ENCODE peak calls at places on chromosomes 13 and 19, in six cellular contexts. Q is A549, O is K562, W is HepG2, J is SK-N-SH, K is GM12878. L is an unnamed sample.

GRCh38 chr13:98547455-98547854 is 29.5 kb downstream of the STK24 start:
- DNase-seq in Q (no peak), O (no peak), W (no peak), J (no peak), K (no peak), L (no peak)

GRCh38 chr19:29967623-29968022 is 25.6 kb downstream of the URI1 start:
- DNase-seq in Q (no peak), O (no peak), W (no peak), J (no peak), K (no peak), L (peak; percentile 37)

GRCh38 chr13:95002968-95003813 is 290.8 kb upstream of the SOX21 start:
- DNase-seq in Q (no peak), O (no peak), W (no peak), J (peak; percentile 57), K (no peak), L (no peak)

GRCh38 chr13:23411220-23411619 is 22.3 kb downstream of the SACS start:
- DNase-seq in Q (no peak), O (no peak), W (no peak), J (no peak), K (no peak), L (no peak)

GRCh38 chr13:102699419-102699961 is 4.6 kb upstream of the METTL21C start:
- DNase-seq in Q (no peak), O (no peak), W (no peak), J (no peak), K (no peak), L (no peak)

GRCh38 chr19:42095814-42096230 is 19.9 kb downstream of the ZNF574 start:
- DNase-seq in Q (no peak), O (peak; percentile 87), W (no peak), J (no peak), K (no peak), L (no peak)

GRCh38 chr13:23888658-23889597 is at the start of gene MIPEP:
- DNase-seq in Q (peak; percentile 83), O (peak; percentile 83), W (peak; percentile 90), J (peak; percentile 94), K (peak; percentile 79), L (peak; percentile 95)

GRCh38 chr19:13334801-13335481 is 171.3 kb downstream of the CACNA1A start:
- DNase-seq in Q (no peak), O (no peak), W (no peak), J (no peak), K (no peak), L (no peak)

GRCh38 chr13:43838909-43839308 is 40.6 kb downstream of the CCDC122 start:
- DNase-seq in Q (no peak), O (no peak), W (no peak), J (no peak), K (no peak), L (peak; percentile 54)

GRCh38 chr19:17931532-17932191 is 1.2 kb upstream of the CCDC124 start:
- DNase-seq in Q (no peak), O (peak; percentile 52), W (no peak), J (no peak), K (no peak), L (no peak)

GRCh38 chr13:52845334-52845761 is 3.1 kb downstream of the PCDH8 start:
- DNase-seq in Q (no peak), O (no peak), W (no peak), J (peak; percentile 50), K (no peak), L (no peak)

GRCh38 chr13:103022328-103022727 is 43.9 kb downstream of the SLC10A2 start:
- DNase-seq in Q (no peak), O (no peak), W (no peak), J (no peak), K (no peak), L (no peak)

GRCh38 chr13:52454459-52454824 is 836 bp upstream of the CKAP2 start:
- DNase-seq in Q (no peak), O (no peak), W (no peak), J (peak; percentile 34), K (peak; percentile 69), L (peak; percentile 8)

GRCh38 chr13:42977219-42977659 is 14.8 kb downstream of the EPSTI1 start:
- DNase-seq in Q (no peak), O (no peak), W (no peak), J (no peak), K (no peak), L (no peak)

GRCh38 chr13:98466634-98467236 is 110.2 kb downstream of the STK24 start:
- DNase-seq in Q (peak; percentile 58), O (peak; percentile 58), W (peak; percentile 43), J (peak; percentile 68), K (no peak), L (peak; percentile 55)

GRCh38 chr13:73224708-73225107 is 165.9 kb downstream of the KLF5 start:
- DNase-seq in Q (no peak), O (no peak), W (no peak), J (no peak), K (no peak), L (peak; percentile 30)

GRCh38 chr13:62629618-62630017 is 1214.0 kb upstream of the PCDH20 start:
- DNase-seq in Q (no peak), O (no peak), W (no peak), J (no peak), K (no peak), L (no peak)

GRCh38 chr19:16385821-16386220 is 61.2 kb downstream of the KLF2 start:
- DNase-seq in Q (no peak), O (no peak), W (no peak), J (no peak), K (no peak), L (no peak)

DNA sequence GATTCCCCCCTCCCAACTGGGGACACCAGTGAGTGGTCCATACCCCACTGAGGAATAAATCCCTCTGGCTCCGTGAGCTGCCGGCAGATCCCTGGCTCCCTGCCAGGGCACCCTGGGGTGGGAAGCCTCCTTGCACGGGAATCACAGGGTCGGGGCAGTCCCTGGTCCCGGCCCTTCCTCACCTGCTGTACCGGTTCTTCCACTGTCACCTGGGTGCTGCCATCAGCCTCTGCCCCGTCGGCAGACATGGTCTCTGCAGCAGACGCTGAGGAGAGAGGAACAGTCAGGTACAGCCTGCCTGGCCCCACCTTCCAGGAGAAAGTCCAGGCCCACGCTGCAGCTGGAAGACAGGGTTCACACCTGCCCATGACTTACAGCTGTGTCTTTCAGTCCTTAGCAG is 6.3 kb downstream of the PLIN3 start:
- DNase-seq in Q (no peak), O (peak; percentile 16), W (no peak), J (no peak), K (no peak), L (no peak)
- TF ChIP-seq SMC3 in Q (no peak), O (no peak), W (no peak), J (no peak), K (no peak), L (no peak)

GRCh38 chr19:51640371-51640770 is 6.3 kb downstream of the SIGLEC14 start:
- DNase-seq in Q (no peak), O (no peak), W (no peak), J (no peak), K (no peak), L (no peak)

GRCh38 chr19:51641648-51642047 is 5.0 kb downstream of the SIGLEC14 start:
- DNase-seq in Q (no peak), O (no peak), W (no peak), J (no peak), K (no peak), L (no peak)

GRCh38 chr19:51632126-51632525 is 1.9 kb upstream of the SIGLEC5 start:
- DNase-seq in Q (no peak), O (no peak), W (no peak), J (no peak), K (no peak), L (no peak)

GRCh38 chr19:51639916-51640315 is 6.7 kb downstream of the SIGLEC14 start:
- DNase-seq in Q (no peak), O (no peak), W (no peak), J (no peak), K (no peak), L (no peak)

DNA sequence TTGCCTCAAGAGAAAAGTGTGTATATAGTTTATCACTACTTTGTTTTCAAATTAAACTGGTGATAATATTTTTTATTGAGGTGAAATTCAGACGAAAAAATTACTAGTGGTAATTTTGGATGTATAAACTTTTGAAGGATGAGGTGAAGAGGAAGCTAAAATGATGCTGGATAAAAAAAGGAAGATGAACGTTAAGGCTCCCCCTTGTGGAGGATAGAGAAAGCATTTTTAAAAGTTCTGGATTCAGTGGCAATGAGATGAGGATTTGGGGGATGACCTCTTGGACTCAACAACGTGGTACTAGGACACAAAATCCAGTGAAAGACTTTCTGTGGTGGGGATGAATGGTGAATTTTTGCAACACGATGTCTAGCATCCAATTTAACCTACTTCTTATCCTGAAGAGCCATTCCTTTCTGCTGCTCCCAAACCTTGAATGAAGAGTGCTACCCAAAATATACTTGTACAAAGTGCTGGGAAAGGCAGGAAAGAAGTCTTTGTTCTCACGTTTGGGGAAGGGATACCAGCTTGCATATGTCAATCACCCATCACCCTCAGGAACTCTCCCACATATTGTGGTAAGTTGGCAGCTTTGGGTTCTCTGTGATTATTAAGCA is 7.3 kb upstream of the SIGLEC5 start:
- DNase-seq in Q (peak; percentile 31), O (peak; percentile 61), W (peak; percentile 33), J (peak; percentile 33), K (no peak), L (no peak)
- TF ChIP-seq RFX5 in Q (no peak), O (no peak), W (no peak), J (no peak), K (no peak), L (no peak)

GRCh38 chr19:4518345-4519171 is at the start of gene PLIN4:
- DNase-seq in Q (no peak), O (no peak), W (peak; percentile 66), J (no peak), K (no peak), L (peak; percentile 38)
- TF ChIP-seq SMC3 in Q (no peak), O (no peak), W (no peak), J (no peak), K (no peak), L (no peak)

GRCh38 chr13:50197705-50198104 is 182.5 kb downstream of the KCNRG start:
- DNase-seq in Q (no peak), O (no peak), W (no peak), J (no peak), K (no peak), L (peak; percentile 12)

GRCh38 chr13:50200562-50200961 is 185.3 kb downstream of the KCNRG start:
- DNase-seq in Q (no peak), O (no peak), W (no peak), J (peak; percentile 27), K (no peak), L (no peak)

GRCh38 chr13:50196118-50196517 is 180.9 kb downstream of the KCNRG start:
- DNase-seq in Q (no peak), O (no peak), W (no peak), J (no peak), K (no peak), L (no peak)

GRCh38 chr13:50200988-50201387 is 185.7 kb downstream of the KCNRG start:
- DNase-seq in Q (no peak), O (peak; percentile 13), W (no peak), J (no peak), K (no peak), L (no peak)

DNA sequence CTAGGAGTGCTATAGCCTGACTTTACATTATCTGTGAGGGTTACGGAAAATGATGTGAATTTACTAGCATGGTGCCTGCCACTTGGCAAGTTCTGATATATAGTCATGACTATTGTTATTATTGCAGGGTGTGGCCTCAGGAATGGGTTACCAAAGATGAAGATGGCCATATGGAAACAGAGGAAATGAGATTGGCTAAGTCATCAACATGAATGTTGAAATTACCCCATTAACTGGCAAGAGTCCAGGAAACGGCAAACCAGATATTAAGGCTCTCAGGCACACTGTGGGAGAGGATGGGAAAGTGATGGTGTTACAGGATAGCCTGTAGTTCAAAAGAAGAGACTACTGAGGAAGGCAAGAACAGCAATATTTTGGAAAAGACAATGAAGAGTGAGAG is 183.3 kb downstream of the KCNRG start:
- DNase-seq in Q (no peak), O (peak; percentile 13), W (no peak), J (no peak), K (no peak), L (peak; percentile 20)
- TF ChIP-seq RFX5 in Q (no peak), O (no peak), W (no peak), J (no peak), K (no peak), L (no peak)

L was measured in IMR-90.